ENCODE peak calls at places on chromosomes 16 and 17, in six cellular contexts. Z is esophagus squamous epithelium, V is activated T-cell treated with anti-CD3 and anti-CD28 coated beads for 1 hour, L is cardiac muscle cell, A is endothelial cell, M is NCI-H1417. Y is an unnamed sample.

GRCh38 chr16:88282221-88283041 is 100.3 kb upstream of the ZNF469 start:
- DNase-seq in M (no peak), Z (no peak), A (no peak), L (peak), V (no peak), Y (no peak)

GRCh38 chr17:54919456-54919855 is 18.8 kb downstream of the TOM1L1 start:
- DNase-seq in V (no peak), L (no peak), Z (no peak), A (no peak), M (no peak), Y (no peak)

GRCh38 chr17:58677204-58677880 is 14.5 kb downstream of the TEX14 start:
- DNase-seq in Z (no peak), L (peak), M (no peak), A (no peak), V (no peak), Y (no peak)

GRCh38 chr16:28313587-28313986 is 21.3 kb downstream of the SBK1 start:
- DNase-seq in V (no peak), L (no peak), A (no peak), M (no peak), Z (no peak), Y (no peak)

GRCh38 chr17:5219536-5219935 is 15.1 kb downstream of the SCIMP start:
- DNase-seq in A (no peak), V (no peak), Z (no peak), L (no peak), M (no peak), Y (no peak)

GRCh38 chr17:73742915-73743314 is 98.7 kb upstream of the SDK2 start:
- DNase-seq in V (no peak), A (no peak), M (no peak), Z (no peak), L (no peak), Y (no peak)

GRCh38 chr17:49926886-49927285 is 42.1 kb upstream of the DLX4 start:
- DNase-seq in L (peak), V (no peak), A (no peak), Z (no peak), M (no peak), Y (no peak)

GRCh38 chr16:83928341-83929055 is 24.5 kb upstream of the OSGIN1 start:
- DNase-seq in V (no peak), Z (no peak), A (no peak), M (no peak), L (peak), Y (no peak)

GRCh38 chr17:27506348-27507218 is 50.3 kb downstream of the KSR1 start:
- DNase-seq in Z (no peak), A (no peak), M (peak), V (no peak), L (peak), Y (peak)

GRCh38 chr17:64306850-64307463 is 43.9 kb upstream of the TEX2 start:
- DNase-seq in A (peak), Z (no peak), L (peak), M (peak), V (peak), Y (peak)

GRCh38 chr16:65413861-65414260 is 292.0 kb upstream of the CDH11 start:
- DNase-seq in M (no peak), Z (no peak), V (no peak), L (no peak), A (no peak), Y (no peak)

GRCh38 chr17:67833946-67834631 is 8.8 kb downstream of the BPTF start:
- DNase-seq in Z (no peak), A (peak), L (no peak), V (no peak), M (no peak), Y (no peak)

GRCh38 chr17:50139950-50140885 is 10.3 kb upstream of the SAMD14 start:
- DNase-seq in A (peak), L (peak), V (peak), Z (no peak), M (peak), Y (peak)

GRCh38 chr17:77328823-77329740 is 188.3 kb downstream of the SEC14L1 start:
- DNase-seq in V (no peak), L (no peak), Z (no peak), M (peak), A (no peak), Y (no peak)

GRCh38 chr16:89841275-89841674 is 13.0 kb downstream of the SPIRE2 start:
- DNase-seq in V (peak), A (no peak), L (no peak), M (no peak), Z (no peak), Y (no peak)

GRCh38 chr16:23826528-23827244 is 9.1 kb upstream of the PRKCB start:
- DNase-seq in Z (no peak), V (no peak), M (no peak), A (no peak), L (no peak), Y (no peak)

GRCh38 chr16:353404-354285 is 1.1 kb upstream of the AXIN1 start:
- DNase-seq in V (no peak), Z (no peak), A (no peak), M (no peak), L (no peak), Y (no peak)

GRCh38 chr16:11148045-11148444 is 108.0 kb downstream of the SOCS1 start:
- DNase-seq in Z (no peak), A (no peak), V (no peak), L (no peak), M (no peak), Y (no peak)

GRCh38 chr16:19874026-19874425 is 10.6 kb downstream of the GPRC5B start:
- DNase-seq in V (no peak), L (no peak), Z (no peak), M (no peak), A (no peak), Y (no peak)

GRCh38 chr16:15682105-15682570 is 32.1 kb downstream of the NDE1 start:
- DNase-seq in Z (no peak), V (peak), A (peak), M (no peak), L (peak), Y (no peak)

GRCh38 chr17:80388175-80388574 is 26.8 kb upstream of the ENDOV start:
- DNase-seq in L (no peak), M (no peak), Z (no peak), V (no peak), A (no peak), Y (no peak)

GRCh38 chr17:46020023-46020735 is 21.1 kb downstream of the STH start:
- DNase-seq in Z (no peak), M (no peak), A (no peak), V (peak), L (no peak), Y (no peak)

GRCh38 chr17:19370493-19370960 is 7.8 kb upstream of the MAPK7 start:
- DNase-seq in M (no peak), V (no peak), L (peak), Z (no peak), A (no peak), Y (peak)

GRCh38 chr16:9160551-9160911 is 69.1 kb downstream of the HAPSTR1 start:
- DNase-seq in A (no peak), L (no peak), Z (no peak), M (no peak), V (no peak), Y (no peak)

GRCh38 chr17:44400226-44400847 is 10.9 kb upstream of the ITGA2B start:
- DNase-seq in Z (no peak), V (no peak), L (peak), A (no peak), M (no peak), Y (no peak)

GRCh38 chr16:78348886-78349285 is 249.4 kb downstream of the WWOX start:
- DNase-seq in M (no peak), Z (no peak), V (no peak), L (no peak), A (no peak), Y (no peak)